ENCODE peak calls at places on chromosomes 3 and 15, in nine cellular contexts. C is neural progenitor cell; U is iPS DF 6.9; N is lower lobe of right lung; G is stimulated activated CD8-positive, alpha-beta memory T cell treated with anti-CD3 and anti-CD28 coated beads, Interleukin-15, amount 100 ng/mL, for 24 hours; O is AG09319; Y is transverse colon; H is H7; V is activated CD4-positive, alpha-beta T cell treated with anti-CD3 and anti-CD28 coated beads for 36 hours. B is an unnamed sample.

GRCh38 chr3:173730391-173730790 is 332.8 kb downstream of the NLGN1 start:
- DNase-seq in C (no peak), U (no peak), N (no peak), G (no peak), O (no peak), Y (no peak), H (no peak), V (no peak), B (no peak)

GRCh38 chr15:91908401-91908800 is 54.9 kb downstream of the SLCO3A1 start:
- DNase-seq in C (no peak), U (no peak), N (no peak), G (no peak), O (no peak), Y (no peak), H (no peak), V (no peak), B (no peak)

GRCh38 chr3:71779674-71780377 is 5.1 kb downstream of the PROK2 start:
- DNase-seq in C (no peak), U (no peak), N (no peak), G (no peak), O (no peak), Y (no peak), H (no peak), V (no peak), B (no peak)

GRCh38 chr15:78682013-78682651 is 41.1 kb upstream of the CHRNB4 start:
- DNase-seq in C (no peak), U (no peak), N (no peak), G (no peak), O (no peak), Y (no peak), H (no peak), V (no peak), B (no peak)

GRCh38 chr3:60774617-60775016 is 476.6 kb downstream of the FHIT start:
- DNase-seq in C (no peak), U (no peak), N (no peak), G (no peak), O (no peak), Y (no peak), H (no peak), V (no peak), B (no peak)

GRCh38 chr3:194910414-194910979 is 224.8 kb downstream of the FAM43A start:
- DNase-seq in C (no peak), U (no peak), N (no peak), G (no peak), O (no peak), Y (no peak), H (no peak), V (no peak), B (no peak)

GRCh38 chr15:64507293-64507802 is 47.0 kb downstream of the ZNF609 start:
- DNase-seq in C (peak; percentile 14), U (no peak), N (peak; percentile 80), G (no peak), O (no peak), Y (peak; percentile 74), H (no peak), V (peak; percentile 70), B (peak; percentile 87)

GRCh38 chr15:39171944-39172368 is 408.9 kb upstream of the THBS1 start:
- DNase-seq in C (peak; percentile 86), U (peak; percentile 79), N (peak; percentile 52), G (no peak), O (peak; percentile 93), Y (peak; percentile 41), H (peak; percentile 60), V (peak; percentile 60), B (peak; percentile 79)

GRCh38 chr3:189849262-189849661 is 218.1 kb downstream of the TP63 start:
- DNase-seq in C (no peak), U (no peak), N (no peak), G (no peak), O (no peak), Y (no peak), H (no peak), V (peak; percentile 13), B (no peak)

GRCh38 chr3:168157301-168157700 is 61.6 kb upstream of the GOLIM4 start:
- DNase-seq in C (no peak), U (no peak), N (no peak), G (no peak), O (no peak), Y (no peak), H (no peak), V (no peak), B (no peak)

GRCh38 chr3:105957722-105958121 is 88.9 kb upstream of the CBLB start:
- DNase-seq in C (no peak), U (no peak), N (no peak), G (no peak), O (no peak), Y (no peak), H (no peak), V (no peak), B (no peak)

GRCh38 chr3:13403818-13404216 is 16.3 kb downstream of the NUP210 start:
- DNase-seq in C (peak; percentile 35), U (no peak), N (no peak), G (no peak), O (no peak), Y (no peak), H (peak; percentile 67), V (no peak), B (no peak)

GRCh38 chr15:64334530-64334929 is 21.4 kb downstream of the CSNK1G1 start:
- DNase-seq in C (no peak), U (no peak), N (no peak), G (no peak), O (no peak), Y (peak; percentile 39), H (no peak), V (peak; percentile 55), B (no peak)

GRCh38 chr3:72317491-72317890 is 530.8 kb downstream of the SHQ1 start:
- DNase-seq in C (no peak), U (no peak), N (no peak), G (no peak), O (no peak), Y (no peak), H (no peak), V (no peak), B (no peak)

GRCh38 chr3:73601476-73601875 is 23.3 kb downstream of the PDZRN3 start:
- DNase-seq in C (no peak), U (no peak), N (no peak), G (no peak), O (no peak), Y (no peak), H (no peak), V (no peak), B (no peak)

GRCh38 chr15:44713006-44713966 is 2.0 kb downstream of the B2M start:
- DNase-seq in C (no peak), U (no peak), N (no peak), G (no peak), O (no peak), Y (no peak), H (peak; percentile 40), V (no peak), B (no peak)

GRCh38 chr3:69944931-69945493 is 54.5 kb upstream of the SAMMSON start:
- DNase-seq in C (no peak), U (no peak), N (no peak), G (no peak), O (no peak), Y (no peak), H (no peak), V (no peak), B (no peak)

B was measured in posterior vena cava.